ENCODE peak calls at places on chromosomes 1 and 21, in ten cellular contexts. Y is HFFc6; F is GM20000; P is WTC11; M is body of pancreas; D is suprapubic skin; H is PC-3; R is tibial nerve; A is CD8-positive, alpha-beta T cell; V is kidney. J is an unnamed sample.

GRCh38 chr1:79614762-79615161 is 608.2 kb upstream of the ADGRL4 start:
- DNase-seq in Y (no peak), F (no peak), P (no peak), M (no peak), D (no peak), H (no peak), R (no peak), A (no peak), V (no peak), J (no peak)

GRCh38 chr1:32757213-32757895 is 54.8 kb upstream of the SYNC start:
- DNase-seq in Y (no peak), F (no peak), P (no peak), M (no peak), D (no peak), H (no peak), R (no peak), A (no peak), V (no peak), J (no peak)

GRCh38 chr1:107432108-107432507 is 291.3 kb downstream of the NTNG1 start:
- DNase-seq in Y (no peak), F (no peak), P (no peak), M (no peak), D (no peak), H (no peak), R (no peak), A (no peak), V (no peak), J (no peak)

GRCh38 chr21:37074195-37074510 is 1.1 kb downstream of the TTC3 start:
- DNase-seq in Y (no peak), F (no peak), P (no peak), M (no peak), D (no peak), H (peak), R (no peak), A (no peak), V (no peak), J (no peak)

GRCh38 chr1:26602378-26602959 is 72.9 kb downstream of the RPS6KA1 start:
- DNase-seq in Y (peak), F (peak), P (no peak), M (peak), D (no peak), H (peak), R (peak), A (peak), V (no peak), J (no peak)

GRCh38 chr1:8987881-8988617 is 38.2 kb downstream of the SLC2A7 start:
- DNase-seq in Y (peak), F (peak), P (peak), M (peak), D (no peak), H (peak), R (peak), A (peak), V (peak), J (peak)

GRCh38 chr1:67645495-67646144 is 39.4 kb upstream of the GADD45A start:
- DNase-seq in Y (no peak), F (no peak), P (no peak), M (peak), D (no peak), H (peak), R (peak), A (no peak), V (peak), J (no peak)

GRCh38 chr1:34460193-34460592 is 283.5 kb downstream of the C1orf94 start:
- DNase-seq in Y (no peak), F (peak), P (peak), M (peak), D (no peak), H (peak), R (peak), A (no peak), V (no peak), J (no peak)

GRCh38 chr1:53294557-53294956 is 33.3 kb downstream of the LRP8 start:
- DNase-seq in Y (peak), F (peak), P (no peak), M (no peak), D (no peak), H (peak), R (no peak), A (no peak), V (no peak), J (no peak)

GRCh38 chr1:48007044-48007443 is 9.9 kb upstream of the TRABD2B start:
- DNase-seq in Y (no peak), F (no peak), P (no peak), M (no peak), D (no peak), H (peak), R (no peak), A (no peak), V (no peak), J (no peak)

GRCh38 chr1:111517464-111518225 is 14.2 kb upstream of the ADORA3 start:
- DNase-seq in Y (no peak), F (no peak), P (no peak), M (no peak), D (no peak), H (no peak), R (no peak), A (no peak), V (no peak), J (no peak)

GRCh38 chr1:2409745-2410144 is 2.6 kb downstream of the PEX10 start:
- DNase-seq in Y (no peak), F (no peak), P (no peak), M (no peak), D (no peak), H (no peak), R (no peak), A (no peak), V (no peak), J (no peak)

GRCh38 chr1:207440634-207441033 is 13.5 kb upstream of the CR2 start:
- DNase-seq in Y (no peak), F (no peak), P (no peak), M (no peak), D (no peak), H (no peak), R (no peak), A (no peak), V (no peak), J (no peak)

GRCh38 chr1:199690520-199690919 is 337.0 kb upstream of the NR5A2 start:
- DNase-seq in Y (no peak), F (no peak), P (no peak), M (no peak), D (no peak), H (no peak), R (no peak), A (no peak), V (no peak), J (no peak)

GRCh38 chr1:86750530-86750929 is 46.2 kb downstream of the SH3GLB1 start:
- DNase-seq in Y (no peak), F (no peak), P (no peak), M (no peak), D (no peak), H (no peak), R (no peak), A (no peak), V (no peak), J (no peak)

GRCh38 chr1:234776256-234776874 is 166.4 kb upstream of the IRF2BP2 start:
- DNase-seq in Y (no peak), F (no peak), P (no peak), M (no peak), D (peak), H (no peak), R (no peak), A (no peak), V (peak), J (no peak)

GRCh38 chr1:149879556-149879955 is 19.8 kb upstream of the BOLA1 start:
- DNase-seq in Y (no peak), F (no peak), P (no peak), M (no peak), D (no peak), H (no peak), R (no peak), A (no peak), V (no peak), J (no peak)

GRCh38 chr1:101781437-101781836 is 215.3 kb downstream of the OLFM3 start:
- DNase-seq in Y (no peak), F (no peak), P (no peak), M (no peak), D (no peak), H (peak), R (no peak), A (no peak), V (no peak), J (no peak)

GRCh38 chr1:11462224-11462923 is 16.6 kb upstream of the DISP3 start:
- DNase-seq in Y (no peak), F (no peak), P (no peak), M (no peak), D (no peak), H (no peak), R (no peak), A (no peak), V (no peak), J (no peak)

GRCh38 chr1:36657826-36658225 is 175.1 kb upstream of the CSF3R start:
- DNase-seq in Y (no peak), F (no peak), P (no peak), M (no peak), D (no peak), H (no peak), R (no peak), A (no peak), V (no peak), J (no peak)

GRCh38 chr1:87880747-87881133 is 552.1 kb downstream of the LMO4 start:
- DNase-seq in Y (peak), F (no peak), P (no peak), M (no peak), D (no peak), H (peak), R (no peak), A (no peak), V (no peak), J (no peak)

GRCh38 chr1:17201201-17202021 is 3.5 kb upstream of the PADI1 start:
- DNase-seq in Y (no peak), F (no peak), P (peak), M (no peak), D (peak), H (no peak), R (no peak), A (no peak), V (peak), J (no peak)

GRCh38 chr1:198278922-198279321 is 122.1 kb downstream of the NEK7 start:
- DNase-seq in Y (no peak), F (no peak), P (no peak), M (no peak), D (no peak), H (no peak), R (no peak), A (no peak), V (no peak), J (no peak)

GRCh38 chr1:7595338-7595737 is 175.8 kb upstream of the VAMP3 start:
- DNase-seq in Y (no peak), F (no peak), P (no peak), M (no peak), D (peak), H (no peak), R (no peak), A (no peak), V (no peak), J (no peak)

GRCh38 chr21:25967566-25968438 is 202.8 kb downstream of the APP start:
- DNase-seq in Y (no peak), F (peak), P (no peak), M (no peak), D (no peak), H (no peak), R (no peak), A (no peak), V (no peak), J (no peak)

GRCh38 chr1:6105218-6105679 is 59.6 kb downstream of the KCNAB2 start:
- DNase-seq in Y (no peak), F (no peak), P (no peak), M (no peak), D (no peak), H (peak), R (no peak), A (no peak), V (peak), J (no peak)

GRCh38 chr1:227127891-227128290 is 187.8 kb downstream of the COQ8A start:
- DNase-seq in Y (no peak), F (peak), P (no peak), M (no peak), D (no peak), H (no peak), R (no peak), A (no peak), V (no peak), J (no peak)

GRCh38 chr1:227125929-227126545 is 185.9 kb downstream of the COQ8A start:
- DNase-seq in Y (no peak), F (no peak), P (peak), M (no peak), D (no peak), H (no peak), R (no peak), A (no peak), V (no peak), J (no peak)

GRCh38 chr1:227134686-227135314 is 183.5 kb downstream of the CDC42BPA start:
- DNase-seq in Y (no peak), F (no peak), P (no peak), M (no peak), D (no peak), H (no peak), R (no peak), A (no peak), V (no peak), J (no peak)

GRCh38 chr1:227136210-227136609 is 182.1 kb downstream of the CDC42BPA start:
- DNase-seq in Y (no peak), F (no peak), P (no peak), M (no peak), D (no peak), H (no peak), R (no peak), A (no peak), V (no peak), J (no peak)

GRCh38 chr1:227131193-227131592 is 187.1 kb downstream of the CDC42BPA start:
- DNase-seq in Y (peak), F (peak), P (no peak), M (no peak), D (no peak), H (peak), R (no peak), A (no peak), V (no peak), J (no peak)
- TF ChIP-seq CTCF in Y (peak), F (no peak), P (no peak), M (peak), D (no peak), H (peak), R (peak), A (peak), V (no peak), J (no peak)

GRCh38 chr21:41875086-41875485 is 4.1 kb downstream of the PRDM15 start:
- DNase-seq in Y (no peak), F (no peak), P (no peak), M (no peak), D (no peak), H (no peak), R (no peak), A (no peak), V (no peak), J (no peak)

GRCh38 chr21:41877901-41878830 is 978 bp downstream of the PRDM15 start:
- DNase-seq in Y (peak), F (peak), P (peak), M (peak), D (no peak), H (peak), R (peak), A (no peak), V (peak), J (peak)

GRCh38 chr21:41876396-41876795 is 2.7 kb downstream of the PRDM15 start:
- DNase-seq in Y (no peak), F (no peak), P (no peak), M (no peak), D (no peak), H (no peak), R (no peak), A (no peak), V (no peak), J (no peak)

GRCh38 chr21:41878831-41879189 is 334 bp downstream of the PRDM15 start:
- DNase-seq in Y (peak), F (peak), P (peak), M (peak), D (no peak), H (peak), R (peak), A (peak), V (peak), J (peak)

DNA sequence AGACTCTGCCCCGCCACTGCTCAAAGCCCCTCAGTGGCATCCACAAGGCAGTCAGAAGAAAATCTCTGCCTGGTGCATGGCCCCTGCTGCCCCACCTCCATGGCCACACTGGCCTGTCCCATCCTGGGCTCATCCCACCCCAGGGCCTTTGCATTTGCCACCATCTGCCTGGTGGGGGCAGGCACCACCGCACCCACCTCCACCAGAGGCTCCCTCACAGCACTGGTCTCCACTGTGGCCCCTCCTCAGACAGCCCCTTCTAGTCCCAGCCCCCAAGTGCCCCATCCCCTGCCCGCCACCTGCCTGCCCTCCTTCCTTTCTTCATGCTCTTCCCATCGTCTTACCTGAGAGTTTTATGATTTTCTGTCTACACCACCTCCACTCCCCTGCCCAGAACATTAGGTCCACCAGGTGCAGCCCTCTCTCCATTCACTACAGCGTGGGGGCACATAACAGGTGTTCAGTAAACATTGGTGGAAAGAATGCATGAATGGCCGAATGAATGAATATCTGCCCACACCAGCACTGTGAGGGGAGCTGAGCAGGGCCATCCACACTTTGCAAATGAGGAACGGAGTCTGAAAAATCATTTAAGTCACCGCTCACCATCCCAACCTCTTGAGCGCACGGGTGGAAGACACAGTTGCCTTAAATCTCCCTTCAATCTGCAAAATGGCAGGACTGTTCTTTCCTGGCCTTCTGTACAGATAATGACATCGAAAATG is 2.1 kb downstream of the PRDM15 start:
- DNase-seq in Y (no peak), F (no peak), P (no peak), M (no peak), D (no peak), H (no peak), R (no peak), A (no peak), V (no peak), J (no peak)
- TF ChIP-seq CTCF in Y (peak), F (peak), P (no peak), M (no peak), D (no peak), H (no peak), R (no peak), A (no peak), V (no peak), J (no peak)

DNA sequence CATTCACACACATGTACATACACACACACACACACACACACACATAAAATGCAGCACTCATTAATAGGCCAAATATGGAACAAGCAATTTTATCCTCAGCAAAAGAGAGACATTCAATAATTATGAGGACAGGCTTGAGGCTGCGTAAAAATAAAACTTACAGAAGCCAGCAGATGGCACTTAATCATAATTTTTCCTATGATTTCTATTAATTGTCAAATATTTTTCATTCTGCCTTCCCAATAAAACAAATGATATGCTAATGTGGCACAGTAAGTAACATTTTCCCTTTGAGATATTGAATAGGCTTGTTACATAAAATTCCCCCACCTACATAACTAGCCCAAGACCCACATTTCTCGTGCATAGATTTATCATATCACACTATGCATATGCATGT is 55.4 kb upstream of the PTGFRN start:
- DNase-seq in Y (no peak), F (no peak), P (no peak), M (no peak), D (no peak), H (no peak), R (no peak), A (no peak), V (no peak), J (no peak)
- TF ChIP-seq CTCF in Y (peak), F (no peak), P (no peak), M (peak), D (no peak), H (no peak), R (peak), A (no peak), V (no peak), J (no peak)

DNA sequence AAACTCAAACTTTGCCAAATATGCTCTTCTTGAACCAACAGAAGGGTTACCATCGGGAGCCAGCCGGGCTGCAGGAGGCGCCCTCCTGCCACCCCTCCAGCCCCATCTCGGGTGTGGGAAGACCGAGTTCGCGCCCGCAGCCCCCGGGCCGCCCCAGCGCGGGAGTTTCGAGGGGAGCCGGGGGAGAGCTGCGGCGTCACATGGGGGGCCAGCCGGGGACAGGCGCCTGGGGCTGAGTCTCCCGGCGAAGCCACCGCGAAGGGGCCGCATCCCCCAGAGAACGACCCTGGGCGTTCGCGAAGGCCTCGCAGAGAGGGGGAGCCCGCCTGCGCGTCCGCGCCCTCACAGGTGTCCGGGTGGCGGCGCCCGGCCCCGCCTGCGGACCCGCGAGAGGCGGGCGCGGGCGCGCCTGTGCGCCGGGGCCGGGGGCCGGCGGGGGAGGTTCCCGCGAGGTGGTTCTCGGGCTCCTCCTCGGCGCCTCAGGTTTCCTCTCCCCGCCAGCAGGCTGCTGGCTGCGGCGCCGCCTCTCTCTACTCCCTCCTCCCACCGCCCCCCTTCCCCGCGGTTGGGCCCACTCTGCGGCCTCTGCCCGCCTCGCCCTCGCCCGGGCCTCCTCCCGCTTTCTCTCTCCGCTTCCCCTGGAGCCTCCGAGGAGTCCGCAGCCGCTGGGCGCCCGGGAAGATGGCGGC is at the start of gene RAVER2:
- DNase-seq in Y (peak), F (peak), P (peak), M (peak), D (peak), H (peak), R (peak), A (peak), V (peak), J (peak)
- TF ChIP-seq CTCF in Y (peak), F (no peak), P (no peak), M (peak), D (no peak), H (peak), R (peak), A (peak), V (peak), J (no peak)

J was measured in activated B cell treated with CpG ODN at 0.5 μM for 24 hours.